ENCODE peak calls at places on chromosome 7, in ten cellular contexts. One of them, this sample, is unnamed.

GRCh38 chr7:32223071-32223650 is 153.0 kb upstream of the PDE1C start:
- DNase-seq in chondrocyte: no peak
- DNase-seq in uterus: no peak
- DNase-seq in HCT116: no peak
- DNase-seq in activated CD4-positive, alpha-beta T cell treated with anti-CD3 and anti-CD28 coated beads, Interleukin-2, amount 50 U/mL, for 48 hours: no peak
- DNase-seq in NCI-H1092: no peak
- DNase-seq in LoVo: no peak
- DNase-seq in IMR-90: no peak
- DNase-seq in mesenchymal stem cell: no peak
- DNase-seq in activated T-helper 1 cell treated with anti-CD3 and anti-CD28 coated beads, Interleukin-12 subunit alpha, Interleukin-12 subunit beta, Interleukin-2, Interleukin-4 antibody, amounts not matched to agents 30 ng/mL and 10 ng/mL and 1 ng/mL, durations not matched to agents 14 hours and 24 hours and 36 hours: no peak
- DNase-seq in this sample: no peak

GRCh38 chr7:142867097-142867378 is 12.2 kb downstream of the EPHB6 start:
- DNase-seq in HCT116: no peak
- DNase-seq in activated T-helper 1 cell treated with anti-CD3 and anti-CD28 coated beads, Interleukin-12 subunit alpha, Interleukin-12 subunit beta, Interleukin-2, Interleukin-4 antibody, amounts not matched to agents 30 ng/mL and 10 ng/mL and 1 ng/mL, durations not matched to agents 14 hours and 24 hours and 36 hours: no peak
- DNase-seq in IMR-90: no peak
- DNase-seq in LoVo: no peak
- DNase-seq in mesenchymal stem cell: no peak
- DNase-seq in uterus: no peak
- DNase-seq in chondrocyte: no peak
- DNase-seq in activated CD4-positive, alpha-beta T cell treated with anti-CD3 and anti-CD28 coated beads, Interleukin-2, amount 50 U/mL, for 48 hours: no peak
- DNase-seq in NCI-H1092: no peak
- DNase-seq in this sample: no peak

GRCh38 chr7:33861947-33862346 is 43.4 kb upstream of the BMPER start:
- DNase-seq in activated CD4-positive, alpha-beta T cell treated with anti-CD3 and anti-CD28 coated beads, Interleukin-2, amount 50 U/mL, for 48 hours: no peak
- DNase-seq in HCT116: no peak
- DNase-seq in mesenchymal stem cell: no peak
- DNase-seq in uterus: no peak
- DNase-seq in chondrocyte: no peak
- DNase-seq in LoVo: no peak
- DNase-seq in activated T-helper 1 cell treated with anti-CD3 and anti-CD28 coated beads, Interleukin-12 subunit alpha, Interleukin-12 subunit beta, Interleukin-2, Interleukin-4 antibody, amounts not matched to agents 30 ng/mL and 10 ng/mL and 1 ng/mL, durations not matched to agents 14 hours and 24 hours and 36 hours: no peak
- DNase-seq in IMR-90: no peak
- DNase-seq in NCI-H1092: no peak
- DNase-seq in this sample: no peak

GRCh38 chr7:80078159-80078731 is 56.4 kb upstream of the GNAI1 start:
- DNase-seq in uterus: no peak
- DNase-seq in mesenchymal stem cell: peak
- DNase-seq in NCI-H1092: no peak
- DNase-seq in LoVo: peak
- DNase-seq in activated T-helper 1 cell treated with anti-CD3 and anti-CD28 coated beads, Interleukin-12 subunit alpha, Interleukin-12 subunit beta, Interleukin-2, Interleukin-4 antibody, amounts not matched to agents 30 ng/mL and 10 ng/mL and 1 ng/mL, durations not matched to agents 14 hours and 24 hours and 36 hours: no peak
- DNase-seq in chondrocyte: no peak
- DNase-seq in HCT116: no peak
- DNase-seq in IMR-90: peak
- DNase-seq in activated CD4-positive, alpha-beta T cell treated with anti-CD3 and anti-CD28 coated beads, Interleukin-2, amount 50 U/mL, for 48 hours: peak
- DNase-seq in this sample: no peak

GRCh38 chr7:231030-231857 is 38.9 kb downstream of the FAM20C start:
- DNase-seq in NCI-H1092: no peak
- DNase-seq in chondrocyte: no peak
- DNase-seq in LoVo: no peak
- DNase-seq in activated CD4-positive, alpha-beta T cell treated with anti-CD3 and anti-CD28 coated beads, Interleukin-2, amount 50 U/mL, for 48 hours: no peak
- DNase-seq in IMR-90: no peak
- DNase-seq in HCT116: no peak
- DNase-seq in uterus: no peak
- DNase-seq in activated T-helper 1 cell treated with anti-CD3 and anti-CD28 coated beads, Interleukin-12 subunit alpha, Interleukin-12 subunit beta, Interleukin-2, Interleukin-4 antibody, amounts not matched to agents 30 ng/mL and 10 ng/mL and 1 ng/mL, durations not matched to agents 14 hours and 24 hours and 36 hours: no peak
- DNase-seq in mesenchymal stem cell: no peak
- DNase-seq in this sample: no peak

GRCh38 chr7:98352621-98353020 is 48.3 kb downstream of the BAIAP2L1 start:
- DNase-seq in mesenchymal stem cell: peak
- DNase-seq in LoVo: peak
- DNase-seq in HCT116: no peak
- DNase-seq in uterus: no peak
- DNase-seq in IMR-90: peak
- DNase-seq in activated CD4-positive, alpha-beta T cell treated with anti-CD3 and anti-CD28 coated beads, Interleukin-2, amount 50 U/mL, for 48 hours: no peak
- DNase-seq in chondrocyte: no peak
- DNase-seq in activated T-helper 1 cell treated with anti-CD3 and anti-CD28 coated beads, Interleukin-12 subunit alpha, Interleukin-12 subunit beta, Interleukin-2, Interleukin-4 antibody, amounts not matched to agents 30 ng/mL and 10 ng/mL and 1 ng/mL, durations not matched to agents 14 hours and 24 hours and 36 hours: no peak
- DNase-seq in NCI-H1092: no peak
- DNase-seq in this sample: no peak

GRCh38 chr7:24057243-24057642 is 226.7 kb upstream of the NPY start:
- DNase-seq in HCT116: peak
- DNase-seq in LoVo: no peak
- DNase-seq in mesenchymal stem cell: no peak
- DNase-seq in IMR-90: no peak
- DNase-seq in chondrocyte: no peak
- DNase-seq in activated CD4-positive, alpha-beta T cell treated with anti-CD3 and anti-CD28 coated beads, Interleukin-2, amount 50 U/mL, for 48 hours: no peak
- DNase-seq in activated T-helper 1 cell treated with anti-CD3 and anti-CD28 coated beads, Interleukin-12 subunit alpha, Interleukin-12 subunit beta, Interleukin-2, Interleukin-4 antibody, amounts not matched to agents 30 ng/mL and 10 ng/mL and 1 ng/mL, durations not matched to agents 14 hours and 24 hours and 36 hours: no peak
- DNase-seq in NCI-H1092: no peak
- DNase-seq in uterus: no peak
- DNase-seq in this sample: no peak

GRCh38 chr7:14902589-14902963 is at the start of gene DGKB:
- DNase-seq in NCI-H1092: peak
- DNase-seq in chondrocyte: no peak
- DNase-seq in uterus: peak
- DNase-seq in IMR-90: peak
- DNase-seq in mesenchymal stem cell: peak
- DNase-seq in activated T-helper 1 cell treated with anti-CD3 and anti-CD28 coated beads, Interleukin-12 subunit alpha, Interleukin-12 subunit beta, Interleukin-2, Interleukin-4 antibody, amounts not matched to agents 30 ng/mL and 10 ng/mL and 1 ng/mL, durations not matched to agents 14 hours and 24 hours and 36 hours: no peak
- DNase-seq in activated CD4-positive, alpha-beta T cell treated with anti-CD3 and anti-CD28 coated beads, Interleukin-2, amount 50 U/mL, for 48 hours: no peak
- DNase-seq in HCT116: no peak
- DNase-seq in LoVo: no peak
- DNase-seq in this sample: no peak

GRCh38 chr7:96786998-96787395 is 77.4 kb upstream of the SEM1 start:
- DNase-seq in activated T-helper 1 cell treated with anti-CD3 and anti-CD28 coated beads, Interleukin-12 subunit alpha, Interleukin-12 subunit beta, Interleukin-2, Interleukin-4 antibody, amounts not matched to agents 30 ng/mL and 10 ng/mL and 1 ng/mL, durations not matched to agents 14 hours and 24 hours and 36 hours: no peak
- DNase-seq in NCI-H1092: no peak
- DNase-seq in uterus: no peak
- DNase-seq in activated CD4-positive, alpha-beta T cell treated with anti-CD3 and anti-CD28 coated beads, Interleukin-2, amount 50 U/mL, for 48 hours: no peak
- DNase-seq in mesenchymal stem cell: no peak
- DNase-seq in LoVo: no peak
- DNase-seq in IMR-90: no peak
- DNase-seq in chondrocyte: no peak
- DNase-seq in HCT116: no peak
- DNase-seq in this sample: no peak

GRCh38 chr7:120502825-120503224 is 229.8 kb downstream of the KCND2 start:
- DNase-seq in NCI-H1092: no peak
- DNase-seq in HCT116: no peak
- DNase-seq in chondrocyte: no peak
- DNase-seq in IMR-90: no peak
- DNase-seq in activated CD4-positive, alpha-beta T cell treated with anti-CD3 and anti-CD28 coated beads, Interleukin-2, amount 50 U/mL, for 48 hours: no peak
- DNase-seq in LoVo: no peak
- DNase-seq in uterus: no peak
- DNase-seq in mesenchymal stem cell: no peak
- DNase-seq in activated T-helper 1 cell treated with anti-CD3 and anti-CD28 coated beads, Interleukin-12 subunit alpha, Interleukin-12 subunit beta, Interleukin-2, Interleukin-4 antibody, amounts not matched to agents 30 ng/mL and 10 ng/mL and 1 ng/mL, durations not matched to agents 14 hours and 24 hours and 36 hours: no peak
- DNase-seq in this sample: no peak

GRCh38 chr7:12770227-12770975 is 83.0 kb downstream of the ARL4A start:
- DNase-seq in activated CD4-positive, alpha-beta T cell treated with anti-CD3 and anti-CD28 coated beads, Interleukin-2, amount 50 U/mL, for 48 hours: no peak
- DNase-seq in HCT116: no peak
- DNase-seq in uterus: peak
- DNase-seq in chondrocyte: no peak
- DNase-seq in NCI-H1092: peak
- DNase-seq in activated T-helper 1 cell treated with anti-CD3 and anti-CD28 coated beads, Interleukin-12 subunit alpha, Interleukin-12 subunit beta, Interleukin-2, Interleukin-4 antibody, amounts not matched to agents 30 ng/mL and 10 ng/mL and 1 ng/mL, durations not matched to agents 14 hours and 24 hours and 36 hours: no peak
- DNase-seq in mesenchymal stem cell: no peak
- DNase-seq in LoVo: peak
- DNase-seq in IMR-90: no peak
- DNase-seq in this sample: no peak

GRCh38 chr7:102321351-102322201 is 34.7 kb downstream of the SPDYE6 start:
- DNase-seq in NCI-H1092: no peak
- DNase-seq in chondrocyte: no peak
- DNase-seq in mesenchymal stem cell: peak
- DNase-seq in uterus: no peak
- DNase-seq in activated T-helper 1 cell treated with anti-CD3 and anti-CD28 coated beads, Interleukin-12 subunit alpha, Interleukin-12 subunit beta, Interleukin-2, Interleukin-4 antibody, amounts not matched to agents 30 ng/mL and 10 ng/mL and 1 ng/mL, durations not matched to agents 14 hours and 24 hours and 36 hours: no peak
- DNase-seq in IMR-90: no peak
- DNase-seq in HCT116: no peak
- DNase-seq in LoVo: no peak
- DNase-seq in activated CD4-positive, alpha-beta T cell treated with anti-CD3 and anti-CD28 coated beads, Interleukin-2, amount 50 U/mL, for 48 hours: no peak
- DNase-seq in this sample: no peak